ENCODE peak calls at places on chromosomes 13 and 19, in eight cellular contexts. One of them, this sample, is unnamed.

GRCh38 chr13:25725104-25725503 is 326.7 kb downstream of the SHISA2 start:
- DNase-seq in cardiac fibroblast: no peak
- DNase-seq in tibial artery: no peak
- DNase-seq in AG10803: no peak
- DNase-seq in naive thymus-derived CD4-positive, alpha-beta T cell: no peak
- DNase-seq in kidney epithelial cell: no peak
- DNase-seq in epithelial cell of esophagus: no peak
- DNase-seq in effector memory CD4-positive, alpha-beta T cell: no peak
- DNase-seq in this sample: no peak

GRCh38 chr19:7870571-7871279 is 3.5 kb downstream of the PRR36 start:
- DNase-seq in cardiac fibroblast: peak; percentile 51
- DNase-seq in tibial artery: no peak
- DNase-seq in AG10803: no peak
- DNase-seq in naive thymus-derived CD4-positive, alpha-beta T cell: no peak
- DNase-seq in kidney epithelial cell: no peak
- DNase-seq in epithelial cell of esophagus: peak; percentile 76
- DNase-seq in effector memory CD4-positive, alpha-beta T cell: peak; percentile 48
- DNase-seq in this sample: peak; percentile 86

GRCh38 chr13:99269627-99270252 is 11.6 kb upstream of the GPR18 start:
- DNase-seq in cardiac fibroblast: peak; percentile 79
- DNase-seq in tibial artery: no peak
- DNase-seq in AG10803: peak; percentile 74
- DNase-seq in naive thymus-derived CD4-positive, alpha-beta T cell: no peak
- DNase-seq in kidney epithelial cell: no peak
- DNase-seq in epithelial cell of esophagus: peak; percentile 55
- DNase-seq in effector memory CD4-positive, alpha-beta T cell: no peak
- DNase-seq in this sample: peak; percentile 52

GRCh38 chr19:35696835-35697234 is 7.5 kb upstream of the ZBTB32 start:
- DNase-seq in cardiac fibroblast: no peak
- DNase-seq in tibial artery: no peak
- DNase-seq in AG10803: no peak
- DNase-seq in naive thymus-derived CD4-positive, alpha-beta T cell: no peak
- DNase-seq in kidney epithelial cell: no peak
- DNase-seq in epithelial cell of esophagus: peak; percentile 19
- DNase-seq in effector memory CD4-positive, alpha-beta T cell: no peak
- DNase-seq in this sample: no peak

GRCh38 chr19:45098521-45099464 is 5.8 kb downstream of the PPP1R37 start:
- DNase-seq in cardiac fibroblast: peak; percentile 47
- DNase-seq in tibial artery: no peak
- DNase-seq in AG10803: peak; percentile 33
- DNase-seq in naive thymus-derived CD4-positive, alpha-beta T cell: no peak
- DNase-seq in kidney epithelial cell: no peak
- DNase-seq in epithelial cell of esophagus: no peak
- DNase-seq in effector memory CD4-positive, alpha-beta T cell: no peak
- DNase-seq in this sample: peak; percentile 68

GRCh38 chr13:74839656-74840055 is 642.3 kb downstream of the TBC1D4 start:
- DNase-seq in cardiac fibroblast: peak; percentile 77
- DNase-seq in tibial artery: no peak
- DNase-seq in AG10803: peak; percentile 24
- DNase-seq in naive thymus-derived CD4-positive, alpha-beta T cell: no peak
- DNase-seq in kidney epithelial cell: no peak
- DNase-seq in epithelial cell of esophagus: peak; percentile 44
- DNase-seq in effector memory CD4-positive, alpha-beta T cell: no peak
- DNase-seq in this sample: no peak

GRCh38 chr19:38919837-38920528 is 8.0 kb upstream of the CCER2 start:
- DNase-seq in cardiac fibroblast: no peak
- DNase-seq in tibial artery: no peak
- DNase-seq in AG10803: no peak
- DNase-seq in naive thymus-derived CD4-positive, alpha-beta T cell: no peak
- DNase-seq in kidney epithelial cell: no peak
- DNase-seq in epithelial cell of esophagus: no peak
- DNase-seq in effector memory CD4-positive, alpha-beta T cell: no peak
- DNase-seq in this sample: no peak

GRCh38 chr13:75482070-75482819 is at the start of gene TBC1D4:
- DNase-seq in cardiac fibroblast: peak; percentile 89
- DNase-seq in tibial artery: peak; percentile 83
- DNase-seq in AG10803: peak; percentile 91
- DNase-seq in naive thymus-derived CD4-positive, alpha-beta T cell: peak; percentile 42
- DNase-seq in kidney epithelial cell: peak; percentile 69
- DNase-seq in epithelial cell of esophagus: peak; percentile 88
- DNase-seq in effector memory CD4-positive, alpha-beta T cell: peak; percentile 13
- DNase-seq in this sample: peak; percentile 66

GRCh38 chr19:45019187-45019586 is 17.9 kb downstream of the RELB start:
- DNase-seq in cardiac fibroblast: no peak
- DNase-seq in tibial artery: no peak
- DNase-seq in AG10803: no peak
- DNase-seq in naive thymus-derived CD4-positive, alpha-beta T cell: no peak
- DNase-seq in kidney epithelial cell: no peak
- DNase-seq in epithelial cell of esophagus: peak; percentile 36
- DNase-seq in effector memory CD4-positive, alpha-beta T cell: no peak
- DNase-seq in this sample: no peak

GRCh38 chr19:30682576-30683536 is 310.7 kb downstream of the ZNF536 start:
- DNase-seq in cardiac fibroblast: peak; percentile 84
- DNase-seq in tibial artery: peak; percentile 69
- DNase-seq in AG10803: peak; percentile 91
- DNase-seq in naive thymus-derived CD4-positive, alpha-beta T cell: peak; percentile 30
- DNase-seq in kidney epithelial cell: no peak
- DNase-seq in epithelial cell of esophagus: peak; percentile 55
- DNase-seq in effector memory CD4-positive, alpha-beta T cell: peak; percentile 30
- DNase-seq in this sample: peak; percentile 32

GRCh38 chr13:40402931-40403412 is 263.5 kb downstream of the FOXO1 start:
- DNase-seq in cardiac fibroblast: peak; percentile 89
- DNase-seq in tibial artery: no peak
- DNase-seq in AG10803: peak; percentile 68
- DNase-seq in naive thymus-derived CD4-positive, alpha-beta T cell: no peak
- DNase-seq in kidney epithelial cell: peak; percentile 37
- DNase-seq in epithelial cell of esophagus: peak; percentile 47
- DNase-seq in effector memory CD4-positive, alpha-beta T cell: no peak
- DNase-seq in this sample: no peak

GRCh38 chr19:38182536-38183210 is 41.3 kb downstream of the DPF1 start:
- DNase-seq in cardiac fibroblast: no peak
- DNase-seq in tibial artery: no peak
- DNase-seq in AG10803: no peak
- DNase-seq in naive thymus-derived CD4-positive, alpha-beta T cell: no peak
- DNase-seq in kidney epithelial cell: no peak
- DNase-seq in epithelial cell of esophagus: no peak
- DNase-seq in effector memory CD4-positive, alpha-beta T cell: no peak
- DNase-seq in this sample: no peak

GRCh38 chr13:50691682-50692263 is 151.7 kb downstream of the DLEU7 start:
- DNase-seq in cardiac fibroblast: peak; percentile 31
- DNase-seq in tibial artery: no peak
- DNase-seq in AG10803: no peak
- DNase-seq in naive thymus-derived CD4-positive, alpha-beta T cell: no peak
- DNase-seq in kidney epithelial cell: no peak
- DNase-seq in epithelial cell of esophagus: no peak
- DNase-seq in effector memory CD4-positive, alpha-beta T cell: no peak
- DNase-seq in this sample: no peak

GRCh38 chr19:56120371-56121179 is 520 bp downstream of the ZNF787 start:
- DNase-seq in cardiac fibroblast: peak; percentile 75
- DNase-seq in tibial artery: peak; percentile 61
- DNase-seq in AG10803: peak; percentile 70
- DNase-seq in naive thymus-derived CD4-positive, alpha-beta T cell: peak; percentile 82
- DNase-seq in kidney epithelial cell: no peak
- DNase-seq in epithelial cell of esophagus: peak; percentile 76
- DNase-seq in effector memory CD4-positive, alpha-beta T cell: peak; percentile 74
- DNase-seq in this sample: peak; percentile 63

GRCh38 chr13:22173605-22174004 is 502.7 kb downstream of the FGF9 start:
- DNase-seq in cardiac fibroblast: peak; percentile 16
- DNase-seq in tibial artery: no peak
- DNase-seq in AG10803: peak; percentile 66
- DNase-seq in naive thymus-derived CD4-positive, alpha-beta T cell: no peak
- DNase-seq in kidney epithelial cell: peak; percentile 50
- DNase-seq in epithelial cell of esophagus: peak; percentile 39
- DNase-seq in effector memory CD4-positive, alpha-beta T cell: no peak
- DNase-seq in this sample: no peak

GRCh38 chr19:8332976-8333770 is 9.9 kb downstream of the KANK3 start:
- DNase-seq in cardiac fibroblast: no peak
- DNase-seq in tibial artery: no peak
- DNase-seq in AG10803: no peak
- DNase-seq in naive thymus-derived CD4-positive, alpha-beta T cell: no peak
- DNase-seq in kidney epithelial cell: no peak
- DNase-seq in epithelial cell of esophagus: no peak
- DNase-seq in effector memory CD4-positive, alpha-beta T cell: no peak
- DNase-seq in this sample: no peak

GRCh38 chr13:109345433-109345941 is 440.9 kb downstream of the IRS2 start:
- DNase-seq in cardiac fibroblast: peak; percentile 61
- DNase-seq in tibial artery: no peak
- DNase-seq in AG10803: peak; percentile 72
- DNase-seq in naive thymus-derived CD4-positive, alpha-beta T cell: no peak
- DNase-seq in kidney epithelial cell: peak; percentile 55
- DNase-seq in epithelial cell of esophagus: peak; percentile 50
- DNase-seq in effector memory CD4-positive, alpha-beta T cell: no peak
- DNase-seq in this sample: no peak

GRCh38 chr19:15378529-15379082 is 981 bp downstream of the AKAP8 start:
- DNase-seq in cardiac fibroblast: peak; percentile 61
- DNase-seq in tibial artery: peak; percentile 30
- DNase-seq in AG10803: peak; percentile 49
- DNase-seq in naive thymus-derived CD4-positive, alpha-beta T cell: no peak
- DNase-seq in kidney epithelial cell: no peak
- DNase-seq in epithelial cell of esophagus: peak; percentile 57
- DNase-seq in effector memory CD4-positive, alpha-beta T cell: peak; percentile 18
- DNase-seq in this sample: peak; percentile 27

GRCh38 chr13:113862191-113862765 is 1.6 kb downstream of the GAS6 start:
- DNase-seq in cardiac fibroblast: no peak
- DNase-seq in tibial artery: no peak
- DNase-seq in AG10803: no peak
- DNase-seq in naive thymus-derived CD4-positive, alpha-beta T cell: no peak
- DNase-seq in kidney epithelial cell: no peak
- DNase-seq in epithelial cell of esophagus: peak; percentile 48
- DNase-seq in effector memory CD4-positive, alpha-beta T cell: no peak
- DNase-seq in this sample: no peak

GRCh38 chr13:113864303-113864890 is 521 bp upstream of the GAS6 start:
- DNase-seq in cardiac fibroblast: peak; percentile 18
- DNase-seq in tibial artery: no peak
- DNase-seq in AG10803: peak; percentile 54
- DNase-seq in naive thymus-derived CD4-positive, alpha-beta T cell: no peak
- DNase-seq in kidney epithelial cell: no peak
- DNase-seq in epithelial cell of esophagus: peak; percentile 32
- DNase-seq in effector memory CD4-positive, alpha-beta T cell: no peak
- DNase-seq in this sample: no peak

GRCh38 chr13:113861433-113862030 is 2.3 kb downstream of the GAS6 start:
- DNase-seq in cardiac fibroblast: no peak
- DNase-seq in tibial artery: no peak
- DNase-seq in AG10803: no peak
- DNase-seq in naive thymus-derived CD4-positive, alpha-beta T cell: no peak
- DNase-seq in kidney epithelial cell: no peak
- DNase-seq in epithelial cell of esophagus: peak; percentile 95
- DNase-seq in effector memory CD4-positive, alpha-beta T cell: no peak
- DNase-seq in this sample: no peak

GRCh38 chr13:113862766-113863510 is 938 bp downstream of the GAS6 start:
- DNase-seq in cardiac fibroblast: peak; percentile 45
- DNase-seq in tibial artery: no peak
- DNase-seq in AG10803: peak; percentile 46
- DNase-seq in naive thymus-derived CD4-positive, alpha-beta T cell: no peak
- DNase-seq in kidney epithelial cell: no peak
- DNase-seq in epithelial cell of esophagus: peak; percentile 48
- DNase-seq in effector memory CD4-positive, alpha-beta T cell: no peak
- DNase-seq in this sample: no peak

GRCh38 chr13:113863511-113864302 is at the start of gene GAS6:
- DNase-seq in cardiac fibroblast: peak; percentile 35
- DNase-seq in tibial artery: no peak
- DNase-seq in AG10803: peak; percentile 70
- DNase-seq in naive thymus-derived CD4-positive, alpha-beta T cell: no peak
- DNase-seq in kidney epithelial cell: no peak
- DNase-seq in epithelial cell of esophagus: peak; percentile 52
- DNase-seq in effector memory CD4-positive, alpha-beta T cell: no peak
- DNase-seq in this sample: no peak
- H3K4me3 ChIP-seq in cardiac fibroblast: peak within 1 kb of the TSS; percentile 57
- H3K4me3 ChIP-seq in tibial artery: peak within 1 kb of the TSS; percentile 92
- H3K4me3 ChIP-seq in AG10803: peak within 1 kb of the TSS; percentile 90
- H3K4me3 ChIP-seq in naive thymus-derived CD4-positive, alpha-beta T cell: no peak within 1 kb of the TSS
- H3K4me3 ChIP-seq in kidney epithelial cell: peak within 1 kb of the TSS; percentile 62
- H3K4me3 ChIP-seq in epithelial cell of esophagus: peak within 1 kb of the TSS; percentile 63
- H3K4me3 ChIP-seq in effector memory CD4-positive, alpha-beta T cell: peak within 1 kb of the TSS; percentile 54
- H3K4me3 ChIP-seq in this sample: no peak within 1 kb of the TSS

DNA sequence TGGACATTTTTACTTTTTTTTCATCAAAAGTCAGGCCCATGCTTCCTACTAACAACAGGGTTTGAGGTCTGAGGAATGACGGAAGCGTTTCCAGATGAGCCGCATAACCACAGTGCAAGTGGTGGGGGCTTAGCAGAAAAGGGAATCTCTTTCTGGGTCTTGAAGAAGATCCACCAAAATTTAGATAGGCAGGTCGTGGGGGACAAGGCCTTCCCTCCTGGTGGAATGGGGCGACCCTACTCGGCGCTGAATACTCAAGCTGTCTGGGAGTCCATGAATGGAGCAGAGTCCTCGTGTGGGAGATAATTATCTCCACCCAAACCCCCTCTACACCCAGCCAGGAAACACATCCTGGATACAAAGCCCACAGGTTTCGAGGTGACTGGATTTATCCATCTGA is 36.9 kb downstream of the CARS2 start:
- DNase-seq in cardiac fibroblast: no peak
- DNase-seq in tibial artery: no peak
- DNase-seq in AG10803: no peak
- DNase-seq in naive thymus-derived CD4-positive, alpha-beta T cell: no peak
- DNase-seq in kidney epithelial cell: no peak
- DNase-seq in epithelial cell of esophagus: no peak
- DNase-seq in effector memory CD4-positive, alpha-beta T cell: no peak
- DNase-seq in this sample: no peak
- H3K4me3 ChIP-seq in cardiac fibroblast: no peak overlapping the region
- H3K4me3 ChIP-seq in tibial artery: no peak overlapping the region
- H3K4me3 ChIP-seq in AG10803: no peak overlapping the region
- H3K4me3 ChIP-seq in naive thymus-derived CD4-positive, alpha-beta T cell: no peak overlapping the region
- H3K4me3 ChIP-seq in kidney epithelial cell: no peak overlapping the region
- H3K4me3 ChIP-seq in epithelial cell of esophagus: no peak overlapping the region
- H3K4me3 ChIP-seq in effector memory CD4-positive, alpha-beta T cell: no peak overlapping the region
- H3K4me3 ChIP-seq in this sample: no peak overlapping the region

DNA sequence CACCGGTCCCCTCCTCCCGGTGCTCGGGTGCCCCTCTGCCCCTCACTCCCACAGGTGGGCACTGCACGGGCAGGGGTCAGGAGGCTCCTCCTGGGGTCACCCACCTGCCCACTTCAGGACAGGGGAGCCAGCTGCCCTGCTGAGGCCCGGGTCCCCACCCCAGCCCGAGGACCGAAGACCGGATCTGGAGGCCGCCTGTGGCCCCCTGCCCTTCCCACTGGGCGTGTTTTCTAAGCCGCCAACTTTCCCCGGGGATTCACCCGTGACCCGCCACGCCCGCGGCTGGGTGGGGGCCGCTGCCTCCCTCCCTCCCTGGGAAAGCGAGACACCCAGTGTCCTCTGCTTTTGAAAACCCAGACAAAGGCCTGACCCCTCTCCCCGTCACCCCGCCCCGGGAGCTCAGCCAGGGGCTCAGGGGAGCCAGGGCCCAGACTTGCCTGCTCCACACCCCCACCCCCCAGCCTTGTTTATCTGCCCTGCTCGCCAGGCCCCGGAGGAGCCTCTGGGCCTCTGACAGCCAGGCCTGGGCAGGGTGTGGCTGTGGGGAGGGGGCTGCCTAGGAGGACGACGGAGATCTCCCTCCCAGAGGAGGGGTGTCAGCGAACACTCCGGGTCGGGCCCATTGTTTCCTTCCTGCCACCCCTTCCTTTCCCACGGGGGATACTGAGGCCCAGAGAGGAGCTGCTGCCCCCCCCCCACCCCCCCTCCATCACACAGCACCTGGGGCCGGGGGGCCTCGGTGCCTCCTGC is 1.4 kb downstream of the PALM start:
- DNase-seq in cardiac fibroblast: no peak
- DNase-seq in tibial artery: peak; percentile 48
- DNase-seq in AG10803: no peak
- DNase-seq in naive thymus-derived CD4-positive, alpha-beta T cell: no peak
- DNase-seq in kidney epithelial cell: no peak
- DNase-seq in epithelial cell of esophagus: no peak
- DNase-seq in effector memory CD4-positive, alpha-beta T cell: no peak
- DNase-seq in this sample: no peak
- H3K4me3 ChIP-seq in cardiac fibroblast: peak overlapping the region; percentile 67
- H3K4me3 ChIP-seq in tibial artery: peak overlapping the region; percentile 51
- H3K4me3 ChIP-seq in AG10803: no peak overlapping the region
- H3K4me3 ChIP-seq in naive thymus-derived CD4-positive, alpha-beta T cell: no peak overlapping the region
- H3K4me3 ChIP-seq in kidney epithelial cell: peak overlapping the region; percentile 60
- H3K4me3 ChIP-seq in epithelial cell of esophagus: peak overlapping the region; percentile 16
- H3K4me3 ChIP-seq in effector memory CD4-positive, alpha-beta T cell: no peak overlapping the region
- H3K4me3 ChIP-seq in this sample: no peak overlapping the region

GRCh38 chr19:13028027-13028426 is 32.8 kb downstream of the NFIX start:
- DNase-seq in cardiac fibroblast: no peak
- DNase-seq in tibial artery: no peak
- DNase-seq in AG10803: no peak
- DNase-seq in naive thymus-derived CD4-positive, alpha-beta T cell: no peak
- DNase-seq in kidney epithelial cell: no peak
- DNase-seq in epithelial cell of esophagus: no peak
- DNase-seq in effector memory CD4-positive, alpha-beta T cell: no peak
- DNase-seq in this sample: no peak
- H3K4me3 ChIP-seq in cardiac fibroblast: no peak overlapping the region
- H3K4me3 ChIP-seq in tibial artery: peak overlapping the region; percentile 51
- H3K4me3 ChIP-seq in AG10803: peak overlapping the region; percentile 87
- H3K4me3 ChIP-seq in naive thymus-derived CD4-positive, alpha-beta T cell: no peak overlapping the region
- H3K4me3 ChIP-seq in kidney epithelial cell: no peak overlapping the region
- H3K4me3 ChIP-seq in epithelial cell of esophagus: no peak overlapping the region
- H3K4me3 ChIP-seq in effector memory CD4-positive, alpha-beta T cell: no peak overlapping the region
- H3K4me3 ChIP-seq in this sample: no peak overlapping the region